ENCODE peak calls at places on chromosomes 16 and 17, in seven cellular contexts. One of them, this sample, is unnamed.
A peak's percentile ranks its signal among the peaks of the same experiment; 100 is the strongest.

GRCh38 chr17:82961366-82962162 is 117.8 kb upstream of the METRNL start:
- DNase-seq in GM12878: no peak
- DNase-seq in endothelial cell: no peak
- DNase-seq in ELR: no peak
- DNase-seq in MG63: no peak
- DNase-seq in NCI-H2107: no peak
- DNase-seq in mucosa of descending colon: no peak
- DNase-seq in this sample: no peak

GRCh38 chr17:81064746-81065475 is 30.0 kb downstream of the BAIAP2 start:
- DNase-seq in GM12878: no peak
- DNase-seq in endothelial cell: no peak
- DNase-seq in ELR: no peak
- DNase-seq in MG63: peak; percentile 84
- DNase-seq in NCI-H2107: no peak
- DNase-seq in mucosa of descending colon: no peak
- DNase-seq in this sample: no peak

GRCh38 chr17:69853533-69854262 is 221.3 kb upstream of the KCNJ16 start:
- DNase-seq in GM12878: no peak
- DNase-seq in endothelial cell: no peak
- DNase-seq in ELR: no peak
- DNase-seq in MG63: peak; percentile 13
- DNase-seq in NCI-H2107: no peak
- DNase-seq in mucosa of descending colon: no peak
- DNase-seq in this sample: no peak

GRCh38 chr17:68461589-68461988 is 4.3 kb upstream of the WIPI1 start:
- DNase-seq in GM12878: no peak
- DNase-seq in endothelial cell: no peak
- DNase-seq in ELR: no peak
- DNase-seq in MG63: no peak
- DNase-seq in NCI-H2107: no peak
- DNase-seq in mucosa of descending colon: no peak
- DNase-seq in this sample: no peak

GRCh38 chr17:78915872-78916632 is 9.1 kb downstream of the TIMP2 start:
- DNase-seq in GM12878: no peak
- DNase-seq in endothelial cell: peak; percentile 30
- DNase-seq in ELR: peak; percentile 65
- DNase-seq in MG63: peak; percentile 85
- DNase-seq in NCI-H2107: no peak
- DNase-seq in mucosa of descending colon: peak; percentile 53
- DNase-seq in this sample: no peak

GRCh38 chr17:42591411-42591810 is 13.9 kb upstream of the PSMC3IP start:
- DNase-seq in GM12878: no peak
- DNase-seq in endothelial cell: no peak
- DNase-seq in ELR: no peak
- DNase-seq in MG63: no peak
- DNase-seq in NCI-H2107: no peak
- DNase-seq in mucosa of descending colon: no peak
- DNase-seq in this sample: no peak

GRCh38 chr16:4373909-4374742 is 2.5 kb downstream of the VASN start:
- DNase-seq in GM12878: no peak
- DNase-seq in endothelial cell: peak; percentile 45
- DNase-seq in ELR: peak; percentile 87
- DNase-seq in MG63: peak; percentile 96
- DNase-seq in NCI-H2107: no peak
- DNase-seq in mucosa of descending colon: peak; percentile 59
- DNase-seq in this sample: peak; percentile 49

GRCh38 chr17:17994271-17994670 is 21.6 kb downstream of the DRC3 start:
- DNase-seq in GM12878: no peak
- DNase-seq in endothelial cell: peak; percentile 58
- DNase-seq in ELR: peak; percentile 62
- DNase-seq in MG63: no peak
- DNase-seq in NCI-H2107: no peak
- DNase-seq in mucosa of descending colon: no peak
- DNase-seq in this sample: peak; percentile 35

GRCh38 chr16:88941933-88942909 is 34.8 kb downstream of the CBFA2T3 start:
- DNase-seq in GM12878: no peak
- DNase-seq in endothelial cell: peak; percentile 79
- DNase-seq in ELR: peak; percentile 28
- DNase-seq in MG63: no peak
- DNase-seq in NCI-H2107: no peak
- DNase-seq in mucosa of descending colon: peak; percentile 69
- DNase-seq in this sample: no peak

GRCh38 chr17:34226011-34226410 is 29.1 kb upstream of the CCL2 start:
- DNase-seq in GM12878: no peak
- DNase-seq in endothelial cell: no peak
- DNase-seq in ELR: no peak
- DNase-seq in MG63: no peak
- DNase-seq in NCI-H2107: no peak
- DNase-seq in mucosa of descending colon: no peak
- DNase-seq in this sample: peak; percentile 70

GRCh38 chr17:80727409-80727755 is 182.7 kb downstream of the RPTOR start:
- DNase-seq in GM12878: no peak
- DNase-seq in endothelial cell: no peak
- DNase-seq in ELR: no peak
- DNase-seq in MG63: no peak
- DNase-seq in NCI-H2107: no peak
- DNase-seq in mucosa of descending colon: no peak
- DNase-seq in this sample: no peak

GRCh38 chr17:45581860-45582259 is 91.3 kb upstream of the PLEKHM1 start:
- DNase-seq in GM12878: no peak
- DNase-seq in endothelial cell: no peak
- DNase-seq in ELR: no peak
- DNase-seq in MG63: no peak
- DNase-seq in NCI-H2107: no peak
- DNase-seq in mucosa of descending colon: no peak
- DNase-seq in this sample: no peak